ENCODE peak calls at places on chromosomes 4 and X, in four cellular contexts. U, I, D and B are unnamed samples.

GRCh38 chr4:62709618-62710252 is 1509.6 kb downstream of the ADGRL3 start:
- DNase-seq in U (peak), D (no peak), I (peak), B (no peak)

GRCh38 chr4:37825943-37826281 is 574 bp upstream of the PGM2 start:
- DNase-seq in I (no peak), U (peak), D (no peak), B (no peak)

GRCh38 chr4:118171381-118171780 is 137.1 kb downstream of the NDST3 start:
- DNase-seq in I (no peak), D (no peak), U (no peak), B (no peak)

GRCh38 chr4:89301003-89301402 is 6.6 kb downstream of the GPRIN3 start:
- DNase-seq in D (no peak), I (no peak), U (no peak), B (no peak)

GRCh38 chr4:132955146-132955545 is 193.9 kb upstream of the PCDH10 start:
- DNase-seq in U (peak), D (no peak), I (no peak), B (no peak)

GRCh38 chrX:127259742-127260141 is 440.2 kb downstream of the PRR32 start:
- DNase-seq in I (no peak), U (no peak), D (no peak), B (no peak)

GRCh38 chrX:47771473-47771872 is 65.2 kb upstream of the ZNF81 start:
- DNase-seq in D (no peak), I (no peak), U (no peak), B (no peak)

GRCh38 chrX:97529801-97530200 is 646.1 kb downstream of the RPA4 start:
- DNase-seq in U (no peak), I (no peak), D (no peak), B (no peak)

GRCh38 chr4:6961496-6962210 is 52.0 kb downstream of the TBC1D14 start:
- DNase-seq in D (no peak), I (no peak), U (no peak), B (no peak)

GRCh38 chrX:153537526-153538295 is 20.3 kb downstream of the ATP2B3 start:
- DNase-seq in D (no peak), I (no peak), U (no peak), B (no peak)

GRCh38 chr4:152696764-152697250 is 17.0 kb upstream of the TMEM154 start:
- DNase-seq in I (peak), U (no peak), D (no peak), B (no peak)

GRCh38 chr4:153471691-153472080 is 5.5 kb downstream of the TMEM131L start:
- DNase-seq in U (no peak), I (no peak), D (no peak), B (no peak)

GRCh38 chr4:176193898-176194297 is 1.5 kb downstream of the SPATA4 start:
- DNase-seq in D (no peak), U (no peak), I (no peak), B (no peak)

GRCh38 chrX:53714580-53715335 is 28.2 kb upstream of the HUWE1 start:
- DNase-seq in I (no peak), D (peak), U (peak), B (no peak)

GRCh38 chrX:129540725-129541184 is 696 bp downstream of the OCRL start:
- DNase-seq in I (peak), U (peak), D (peak), B (no peak)

GRCh38 chr4:37793562-37793961 is 32.9 kb upstream of the PGM2 start:
- DNase-seq in D (no peak), I (peak), U (peak), B (no peak)

GRCh38 chr4:77617203-77617602 is 11.6 kb downstream of the CXCL13 start:
- DNase-seq in U (no peak), D (no peak), I (no peak), B (no peak)
- TF ChIP-seq CREB1 in U (no peak), D (no peak), I (no peak), B (no peak)

GRCh38 chrX:68045008-68045577 is 388.2 kb downstream of the OPHN1 start:
- DNase-seq in D (no peak), U (no peak), I (no peak), B (no peak)

GRCh38 chrX:68043713-68044438 is 389.4 kb downstream of the OPHN1 start:
- DNase-seq in D (no peak), I (no peak), U (no peak), B (no peak)

GRCh38 chrX:68048774-68049173 is 384.5 kb downstream of the OPHN1 start:
- DNase-seq in D (no peak), I (no peak), U (no peak), B (no peak)

GRCh38 chrX:68049466-68049865 is 383.8 kb downstream of the OPHN1 start:
- DNase-seq in I (no peak), D (no peak), U (no peak), B (no peak)
- TF ChIP-seq CREB1 in I (no peak), D (no peak), U (no peak), B (no peak)

GRCh38 chr4:10455133-10455532 is 2.1 kb downstream of the ZNF518B start:
- DNase-seq in U (peak), I (no peak), D (no peak), B (no peak)

GRCh38 chr4:10458190-10458589 is 964 bp upstream of the ZNF518B start:
- DNase-seq in D (peak), U (peak), I (no peak), B (no peak)

GRCh38 chr4:10457255-10457801 is at the start of gene ZNF518B:
- DNase-seq in D (peak), U (peak), I (no peak), B (no peak)

GRCh38 chr4:10454726-10455125 is 2.5 kb downstream of the ZNF518B start:
- DNase-seq in U (no peak), I (no peak), D (no peak), B (no peak)

DNA sequence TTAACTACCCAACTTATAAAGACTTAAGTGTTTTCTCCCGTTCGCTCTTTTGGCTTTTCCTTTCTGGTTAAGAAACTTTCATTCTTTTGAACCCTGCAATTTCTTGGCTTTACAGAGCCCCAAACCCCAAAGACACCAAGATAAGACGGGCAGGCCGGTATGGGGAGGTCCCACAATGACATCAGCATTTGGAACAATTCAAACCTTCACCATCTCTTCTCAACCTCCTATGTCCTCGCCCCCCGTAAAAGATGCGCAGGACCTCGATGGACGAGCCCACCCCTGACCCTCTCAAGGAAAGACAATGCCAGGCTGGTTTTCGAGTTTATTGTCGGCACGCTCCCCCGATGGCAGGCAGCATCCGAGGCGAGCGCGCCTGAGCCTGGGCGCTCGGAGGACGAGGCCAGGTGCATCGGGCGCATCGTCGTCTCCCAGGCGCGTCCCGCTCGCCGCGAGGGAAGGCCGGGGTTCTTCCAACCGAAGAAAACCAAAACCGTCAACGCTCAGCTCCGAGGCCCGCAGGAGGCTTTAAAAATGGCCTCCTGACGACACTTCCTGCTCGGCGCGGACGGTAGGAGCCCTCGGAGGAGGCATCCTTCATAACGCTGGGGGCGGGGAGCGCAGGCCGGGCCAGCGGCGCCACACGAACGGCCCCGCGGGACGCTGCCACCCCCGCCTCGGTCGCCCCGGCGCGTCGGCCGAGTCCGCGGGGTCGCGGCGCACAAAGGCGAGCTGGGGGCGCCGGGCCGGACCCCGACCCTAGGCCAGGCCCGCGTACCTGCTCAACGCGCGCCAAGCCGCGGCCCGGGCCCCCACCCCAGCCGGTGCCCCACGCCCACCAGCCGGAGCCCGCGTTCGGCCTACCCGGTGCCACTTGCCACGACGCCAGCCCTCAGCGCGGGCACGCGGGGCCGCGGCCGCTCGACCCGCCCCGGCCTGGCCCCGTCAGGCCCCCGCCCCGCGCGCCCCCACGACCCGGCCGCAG is 664 bp downstream of the ZNF518B start:
- DNase-seq in I (no peak), U (peak), D (peak), B (peak)
- TF ChIP-seq CREB1 in I (no peak), U (peak), D (no peak), B (peak)

GRCh38 chrX:41317487-41318208 is 16.3 kb upstream of the DDX3X start:
- DNase-seq in U (no peak), D (no peak), I (no peak), B (no peak)

GRCh38 chrX:41308884-41309655 is 24.9 kb upstream of the DDX3X start:
- DNase-seq in U (no peak), I (no peak), D (no peak), B (no peak)

GRCh38 chrX:41314204-41314603 is 19.8 kb upstream of the DDX3X start:
- DNase-seq in U (no peak), I (no peak), D (no peak), B (no peak)

GRCh38 chrX:41312786-41313185 is 21.2 kb upstream of the DDX3X start:
- DNase-seq in U (no peak), D (no peak), I (no peak), B (no peak)

DNA sequence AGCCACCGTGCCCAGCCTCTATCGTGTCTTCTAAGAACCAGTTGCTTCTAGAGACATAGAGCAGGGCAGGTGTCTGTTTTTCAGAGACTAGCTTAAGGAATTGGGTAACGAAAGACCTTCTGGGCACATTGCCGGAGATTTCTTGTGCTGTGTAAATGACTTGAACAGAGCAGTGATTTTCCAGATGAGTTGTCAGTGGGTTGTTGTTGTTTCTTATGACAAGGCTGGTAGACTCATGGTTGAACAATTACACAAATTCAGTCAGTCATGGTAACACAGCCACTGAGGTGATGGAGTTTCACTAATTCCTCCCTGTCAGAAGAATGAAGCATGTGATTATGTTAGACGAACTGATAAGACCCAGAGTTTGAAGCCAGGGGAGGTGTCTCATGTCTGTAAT is 20.5 kb upstream of the DDX3X start:
- DNase-seq in D (no peak), I (no peak), U (no peak), B (no peak)
- TF ChIP-seq CREB1 in D (no peak), I (no peak), U (no peak), B (no peak)